ENCODE peak calls at places on chromosomes 16 and 17, in four cellular contexts. One of them, this sample, is unnamed.
A peak's percentile ranks its signal among the peaks of the same experiment; 100 is the strongest.

GRCh38 chr17:14919580-14920160 is 345.5 kb downstream of the PMP22 start:
- DNase-seq in fibroblast of lung: no peak
- DNase-seq in IMR-90: peak; percentile 5
- DNase-seq in OCI-LY7: no peak
- DNase-seq in this sample: no peak

GRCh38 chr16:53632526-53632925 is 71.1 kb downstream of the RPGRIP1L start:
- DNase-seq in fibroblast of lung: peak; percentile 54
- DNase-seq in IMR-90: no peak
- DNase-seq in OCI-LY7: no peak
- DNase-seq in this sample: no peak

GRCh38 chr16:11583889-11584565 is 2.7 kb downstream of the LITAF start:
- DNase-seq in fibroblast of lung: no peak
- DNase-seq in IMR-90: no peak
- DNase-seq in OCI-LY7: no peak
- DNase-seq in this sample: no peak

GRCh38 chr17:4800462-4801185 is 1.5 kb downstream of the C17orf114 start:
- DNase-seq in fibroblast of lung: no peak
- DNase-seq in IMR-90: no peak
- DNase-seq in OCI-LY7: no peak
- DNase-seq in this sample: no peak

GRCh38 chr16:52618753-52619497 is 72.0 kb upstream of the TOX3 start:
- DNase-seq in fibroblast of lung: no peak
- DNase-seq in IMR-90: no peak
- DNase-seq in OCI-LY7: no peak
- DNase-seq in this sample: no peak

GRCh38 chr17:55652825-55653224 is 69.8 kb downstream of the TMEM100 start:
- DNase-seq in fibroblast of lung: no peak
- DNase-seq in IMR-90: no peak
- DNase-seq in OCI-LY7: no peak
- DNase-seq in this sample: no peak

GRCh38 chr16:2233046-2233775 is 3.0 kb upstream of the DNASE1L2 start:
- DNase-seq in fibroblast of lung: no peak
- DNase-seq in IMR-90: no peak
- DNase-seq in OCI-LY7: no peak
- DNase-seq in this sample: no peak

GRCh38 chr16:14264560-14264959 is 193.4 kb downstream of the MRTFB start:
- DNase-seq in fibroblast of lung: no peak
- DNase-seq in IMR-90: no peak
- DNase-seq in OCI-LY7: no peak
- DNase-seq in this sample: no peak

GRCh38 chr17:61040666-61041065 is 359.0 kb upstream of the TBX2 start:
- DNase-seq in fibroblast of lung: no peak
- DNase-seq in IMR-90: no peak
- DNase-seq in OCI-LY7: no peak
- DNase-seq in this sample: no peak

GRCh38 chr17:35167046-35167445 is 19.4 kb downstream of the UNC45B start:
- DNase-seq in fibroblast of lung: no peak
- DNase-seq in IMR-90: no peak
- DNase-seq in OCI-LY7: no peak
- DNase-seq in this sample: no peak

GRCh38 chr17:44005527-44005864 is 1.1 kb downstream of the NAGS start:
- DNase-seq in fibroblast of lung: no peak
- DNase-seq in IMR-90: no peak
- DNase-seq in OCI-LY7: no peak
- DNase-seq in this sample: no peak

GRCh38 chr17:27559996-27560481 is 70.9 kb upstream of the LGALS9 start:
- DNase-seq in fibroblast of lung: peak; percentile 91
- DNase-seq in IMR-90: peak; percentile 93
- DNase-seq in OCI-LY7: no peak
- DNase-seq in this sample: no peak

GRCh38 chr17:73089918-73090317 is 2.6 kb downstream of the SLC39A11 start:
- DNase-seq in fibroblast of lung: no peak
- DNase-seq in IMR-90: no peak
- DNase-seq in OCI-LY7: no peak
- DNase-seq in this sample: no peak

GRCh38 chr17:73091770-73092517 is 544 bp downstream of the SLC39A11 start:
- DNase-seq in fibroblast of lung: peak; percentile 35
- DNase-seq in IMR-90: peak; percentile 36
- DNase-seq in OCI-LY7: peak; percentile 19
- DNase-seq in this sample: no peak

GRCh38 chr17:73090396-73091202 is 1.9 kb downstream of the SLC39A11 start:
- DNase-seq in fibroblast of lung: no peak
- DNase-seq in IMR-90: no peak
- DNase-seq in OCI-LY7: no peak
- DNase-seq in this sample: no peak

GRCh38 chr17:73092518-73093135 is at the start of gene SLC39A11:
- DNase-seq in fibroblast of lung: peak; percentile 94
- DNase-seq in IMR-90: peak; percentile 91
- DNase-seq in OCI-LY7: peak; percentile 97
- DNase-seq in this sample: peak; percentile 96

GRCh38 chr17:73091410-73091769 is 1.1 kb downstream of the SLC39A11 start:
- DNase-seq in fibroblast of lung: no peak
- DNase-seq in IMR-90: no peak
- DNase-seq in OCI-LY7: no peak
- DNase-seq in this sample: no peak
- H3K4me3 ChIP-seq in fibroblast of lung: peak overlapping the region; percentile 74
- H3K4me3 ChIP-seq in IMR-90: peak overlapping the region; percentile 77
- H3K4me3 ChIP-seq in OCI-LY7: peak overlapping the region; percentile 83
- H3K4me3 ChIP-seq in this sample: peak overlapping the region; percentile 74

GRCh38 chr17:47276868-47277267 is 23.2 kb downstream of the ITGB3 start:
- DNase-seq in fibroblast of lung: peak; percentile 82
- DNase-seq in IMR-90: peak; percentile 73
- DNase-seq in OCI-LY7: no peak
- DNase-seq in this sample: peak; percentile 68

GRCh38 chr17:47274319-47275069 is 20.9 kb downstream of the ITGB3 start:
- DNase-seq in fibroblast of lung: no peak
- DNase-seq in IMR-90: no peak
- DNase-seq in OCI-LY7: no peak
- DNase-seq in this sample: no peak

GRCh38 chr17:47273245-47273644 is 19.6 kb downstream of the ITGB3 start:
- DNase-seq in fibroblast of lung: no peak
- DNase-seq in IMR-90: no peak
- DNase-seq in OCI-LY7: no peak
- DNase-seq in this sample: no peak

GRCh38 chr17:47276444-47276843 is 22.8 kb downstream of the ITGB3 start:
- DNase-seq in fibroblast of lung: no peak
- DNase-seq in IMR-90: no peak
- DNase-seq in OCI-LY7: no peak
- DNase-seq in this sample: no peak

GRCh38 chr17:47275245-47275984 is 21.8 kb downstream of the ITGB3 start:
- DNase-seq in fibroblast of lung: peak; percentile 92
- DNase-seq in IMR-90: peak; percentile 84
- DNase-seq in OCI-LY7: no peak
- DNase-seq in this sample: no peak
- H3K4me1 ChIP-seq in fibroblast of lung: peaks cover 45% of the 10 kb centered on the region
- H3K4me1 ChIP-seq in IMR-90: peaks cover 49% of the 10 kb centered on the region
- H3K4me1 ChIP-seq in OCI-LY7: peaks cover 34% of the 10 kb centered on the region
- H3K4me1 ChIP-seq in this sample: peaks cover 53% of the 10 kb centered on the region

GRCh38 chr17:73643846-73644144 is 450 bp downstream of the SDK2 start:
- DNase-seq in fibroblast of lung: no peak
- DNase-seq in IMR-90: no peak
- DNase-seq in OCI-LY7: no peak
- DNase-seq in this sample: no peak

GRCh38 chr17:73643012-73643845 is 1.0 kb downstream of the SDK2 start:
- DNase-seq in fibroblast of lung: peak; percentile 4
- DNase-seq in IMR-90: no peak
- DNase-seq in OCI-LY7: no peak
- DNase-seq in this sample: peak; percentile 71

GRCh38 chr17:73646409-73647305 is 2.4 kb upstream of the SDK2 start:
- DNase-seq in fibroblast of lung: no peak
- DNase-seq in IMR-90: no peak
- DNase-seq in OCI-LY7: peak; percentile 69
- DNase-seq in this sample: peak; percentile 29

GRCh38 chr17:73644145-73645049 is at the start of gene SDK2:
- DNase-seq in fibroblast of lung: peak; percentile 1
- DNase-seq in IMR-90: no peak
- DNase-seq in OCI-LY7: no peak
- DNase-seq in this sample: peak; percentile 62

DNA sequence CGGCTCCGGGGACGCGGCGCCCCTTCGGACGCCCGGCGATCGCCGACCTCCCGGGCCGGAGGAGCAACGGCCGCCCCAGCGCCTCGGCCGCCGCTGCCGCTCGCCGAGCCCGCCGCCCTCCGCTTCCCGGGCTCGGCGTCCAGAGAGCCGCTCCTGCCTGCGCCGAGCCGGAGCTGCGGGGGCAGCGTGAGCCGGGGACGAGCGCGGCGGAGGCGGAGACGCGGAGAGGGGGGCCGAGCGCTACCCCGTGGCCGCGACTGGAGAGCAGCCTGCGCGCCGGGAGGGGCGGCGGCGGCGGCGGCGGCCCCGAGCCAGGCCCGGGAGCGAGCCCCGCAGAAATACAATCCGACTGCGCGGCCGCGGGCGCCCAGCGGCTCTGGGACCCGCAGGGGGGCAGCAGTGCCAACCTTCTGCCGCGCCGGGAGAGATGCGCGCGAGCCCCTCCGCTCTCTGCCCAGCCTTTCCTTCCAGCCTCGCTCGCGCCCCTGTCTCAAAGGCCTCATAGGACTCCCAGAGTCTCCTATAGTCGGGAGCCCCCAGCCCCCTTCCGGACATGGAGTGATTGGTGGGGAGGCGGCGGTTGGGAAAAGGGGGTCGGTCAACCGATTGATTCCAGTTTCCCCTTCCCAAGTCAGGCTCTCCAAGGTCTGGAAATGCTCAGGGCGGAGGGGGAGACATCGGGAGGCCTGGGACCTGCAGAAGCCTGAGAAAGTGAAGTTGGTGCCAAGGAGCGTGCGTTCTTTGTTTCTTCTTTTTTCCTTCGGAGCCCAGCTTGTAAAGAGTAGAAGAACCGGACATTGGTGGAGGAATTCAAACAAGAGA is 1.0 kb upstream of the SDK2 start:
- DNase-seq in fibroblast of lung: peak; percentile 59
- DNase-seq in IMR-90: no peak
- DNase-seq in OCI-LY7: peak; percentile 50
- DNase-seq in this sample: peak; percentile 68
- TF ChIP-seq CTCF in fibroblast of lung: no peak
- TF ChIP-seq CTCF in IMR-90: no peak
- TF ChIP-seq CTCF in OCI-LY7: peak; percentile 57
- TF ChIP-seq CTCF in this sample: peak; percentile 8

DNA sequence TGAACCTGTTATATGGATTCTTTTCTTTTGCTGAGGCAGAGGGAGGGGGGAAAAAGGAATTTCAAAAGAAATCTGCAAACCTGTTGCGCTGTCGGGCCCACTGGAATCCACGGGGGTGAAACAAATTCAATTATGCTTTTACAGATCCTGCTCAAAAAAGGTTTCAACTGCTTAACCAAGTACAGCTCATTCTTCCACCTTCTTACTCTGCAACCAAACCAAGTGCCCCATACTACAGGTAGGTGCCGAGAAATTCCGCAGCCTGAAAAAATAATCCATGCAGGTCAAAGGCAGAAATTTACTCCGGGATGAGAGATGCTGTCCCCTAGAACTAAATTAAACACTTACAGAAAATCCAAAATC is 416 bp downstream of the RNF43 start:
- DNase-seq in fibroblast of lung: no peak
- DNase-seq in IMR-90: no peak
- DNase-seq in OCI-LY7: no peak
- DNase-seq in this sample: no peak
- H3K4me3 ChIP-seq in fibroblast of lung: no peak overlapping the region
- H3K4me3 ChIP-seq in IMR-90: no peak overlapping the region
- H3K4me3 ChIP-seq in OCI-LY7: peak overlapping the region; percentile 8
- H3K4me3 ChIP-seq in this sample: peak overlapping the region; percentile 41

GRCh38 chr16:86480444-86480843 is 29.9 kb upstream of the FOXF1 start:
- DNase-seq in fibroblast of lung: no peak
- DNase-seq in IMR-90: no peak
- DNase-seq in OCI-LY7: no peak
- DNase-seq in this sample: no peak
- H3K4me1 ChIP-seq in fibroblast of lung: peaks cover 21% of the 10 kb centered on the region
- H3K4me1 ChIP-seq in IMR-90: peaks cover 30% of the 10 kb centered on the region
- H3K4me1 ChIP-seq in OCI-LY7: no peaks in the 10 kb centered on the region
- H3K4me1 ChIP-seq in this sample: peaks cover 13% of the 10 kb centered on the region

DNA sequence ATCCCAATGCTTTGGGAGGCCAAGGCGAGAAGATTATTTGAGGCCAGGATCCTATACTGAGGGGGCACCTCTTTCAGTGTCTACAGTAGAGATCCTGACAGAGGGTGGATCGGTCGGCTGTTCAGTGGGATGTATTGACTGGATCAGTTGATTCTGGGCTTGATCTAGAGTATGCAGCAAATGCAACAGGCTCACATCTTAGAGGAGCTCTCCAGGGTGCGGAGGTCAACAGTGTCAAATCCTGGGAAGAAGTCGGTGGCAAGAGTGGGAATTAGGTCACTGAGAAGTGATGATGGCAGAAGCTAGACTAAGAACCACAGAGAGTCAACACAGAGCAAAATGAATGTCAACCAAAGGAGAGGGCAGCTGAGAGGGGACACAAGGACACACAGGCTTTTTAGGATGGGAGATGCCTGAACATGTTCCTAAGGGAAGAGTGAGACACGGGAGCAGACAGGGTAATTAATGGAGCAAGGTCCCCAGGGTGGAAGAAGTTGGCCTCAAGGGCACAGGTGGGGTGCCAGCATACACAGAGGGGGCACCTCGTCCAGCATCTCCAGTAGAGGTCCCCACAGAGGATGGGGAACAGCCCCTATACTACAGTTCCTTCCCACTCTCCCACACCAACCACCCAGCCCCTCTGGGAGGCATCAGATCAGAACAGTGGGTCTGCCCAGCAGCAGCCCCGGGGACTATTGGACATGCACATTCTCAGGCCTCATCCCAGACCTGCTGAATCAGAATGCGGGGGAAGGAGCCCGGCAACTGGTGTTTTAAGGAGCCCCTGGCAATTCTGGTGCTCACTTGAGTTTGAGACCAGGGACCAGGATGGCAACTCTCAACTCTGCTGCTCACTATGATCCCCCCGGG is 10.0 kb upstream of the CYTH1 start:
- DNase-seq in fibroblast of lung: no peak
- DNase-seq in IMR-90: no peak
- DNase-seq in OCI-LY7: no peak
- DNase-seq in this sample: no peak
- TF ChIP-seq CTCF in fibroblast of lung: no peak
- TF ChIP-seq CTCF in IMR-90: no peak
- TF ChIP-seq CTCF in OCI-LY7: no peak
- TF ChIP-seq CTCF in this sample: no peak

GRCh38 chr17:63837962-63838585 is 4.4 kb downstream of the SMARCD2 start:
- DNase-seq in fibroblast of lung: no peak
- DNase-seq in IMR-90: no peak
- DNase-seq in OCI-LY7: no peak
- DNase-seq in this sample: no peak
- H3K4me3 ChIP-seq in fibroblast of lung: no peak overlapping the region
- H3K4me3 ChIP-seq in IMR-90: no peak overlapping the region
- H3K4me3 ChIP-seq in OCI-LY7: no peak overlapping the region
- H3K4me3 ChIP-seq in this sample: no peak overlapping the region

DNA sequence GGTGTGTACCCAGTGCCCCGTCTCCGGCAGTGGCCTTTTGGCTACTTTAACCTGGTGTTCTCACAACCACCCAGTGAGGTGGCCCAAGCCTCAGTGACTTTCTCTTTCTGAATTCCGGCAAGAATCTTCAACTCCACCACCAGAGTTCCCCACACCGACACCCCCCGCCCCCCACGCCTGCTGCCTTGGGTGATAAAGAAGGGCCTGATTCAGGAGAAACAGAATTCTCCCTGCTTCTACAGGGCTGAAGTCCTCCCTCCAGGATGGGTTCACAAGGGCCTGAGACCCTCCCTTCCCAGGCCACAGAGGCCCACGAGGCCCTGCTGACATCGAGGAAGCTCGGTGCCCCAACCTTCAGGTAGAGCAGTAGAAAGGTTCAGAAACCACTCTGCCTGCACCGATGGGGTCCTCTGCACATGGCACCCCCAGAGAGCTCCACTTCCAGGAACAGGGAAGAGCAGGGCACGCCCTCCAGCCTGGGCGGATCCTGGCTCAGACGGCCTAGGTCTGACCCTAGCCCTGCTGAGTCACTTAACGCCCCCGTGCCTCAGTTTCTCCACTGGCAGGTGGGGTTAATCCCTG is 859 bp downstream of the CENPX start:
- DNase-seq in fibroblast of lung: no peak
- DNase-seq in IMR-90: no peak
- DNase-seq in OCI-LY7: peak; percentile 40
- DNase-seq in this sample: no peak
- H3K4me1 ChIP-seq in fibroblast of lung: peaks cover 13% of the 10 kb centered on the region
- H3K4me1 ChIP-seq in IMR-90: peaks cover 13% of the 10 kb centered on the region
- H3K4me1 ChIP-seq in OCI-LY7: peaks cover 30% of the 10 kb centered on the region
- H3K4me1 ChIP-seq in this sample: peaks cover 20% of the 10 kb centered on the region